ENCODE peak calls at places on chromosomes 6 and 20, in ten cellular contexts. S is fibroblast of mammary gland, P is fibroblast of lung, Y is HepG2, J is fibroblast of pulmonary artery, H is foreskin fibroblast, Z is right lobe of liver, U is right cardiac atrium, V is lower leg skin, F is AG10803. W is an unnamed sample.

GRCh38 chr6:105482227-105482839 is 79.5 kb upstream of the PREP start:
- DNase-seq in U (peak), F (peak), J (peak), S (peak), Z (no peak), P (peak), V (no peak), H (peak), Y (no peak), W (no peak)

GRCh38 chr6:153373869-153374268 is 242.8 kb upstream of the RGS17 start:
- DNase-seq in V (no peak), S (no peak), Y (no peak), P (no peak), F (no peak), U (no peak), H (no peak), J (no peak), Z (no peak), W (no peak)

GRCh38 chr6:167949121-167949684 is 48.3 kb upstream of the KIF25 start:
- DNase-seq in Z (no peak), P (no peak), H (no peak), F (no peak), U (no peak), J (no peak), Y (no peak), S (no peak), V (no peak), W (no peak)

GRCh38 chr6:28277746-28278145 is 3.6 kb upstream of the PGBD1 start:
- DNase-seq in U (no peak), F (peak), J (peak), Y (no peak), S (no peak), V (no peak), Z (no peak), H (no peak), P (peak), W (no peak)

GRCh38 chr6:9131616-9132015 is 696.3 kb upstream of the SLC35B3 start:
- DNase-seq in F (no peak), Y (no peak), S (no peak), J (no peak), Z (peak), U (no peak), V (no peak), P (peak), H (no peak), W (no peak)

GRCh38 chr6:127451388-127451787 is 7.8 kb downstream of the KIAA0408 start:
- DNase-seq in Y (no peak), H (no peak), V (no peak), J (no peak), F (no peak), S (no peak), Z (no peak), U (no peak), P (no peak), W (no peak)

GRCh38 chr20:62143976-62144825 is 632 bp downstream of the SS18L1 start:
- DNase-seq in J (peak), H (peak), F (peak), Y (peak), U (peak), P (peak), S (peak), V (no peak), Z (peak), W (peak)

GRCh38 chr6:124903797-124904196 is 58.4 kb upstream of the RNF217 start:
- DNase-seq in Y (no peak), H (no peak), V (no peak), F (no peak), Z (no peak), J (no peak), U (no peak), S (no peak), P (no peak), W (no peak)

GRCh38 chr20:58019027-58019849 is 209.2 kb downstream of the ANKRD60 start:
- DNase-seq in P (no peak), U (no peak), Z (peak), Y (no peak), H (peak), J (no peak), V (no peak), S (peak), F (peak), W (no peak)

GRCh38 chr20:48075591-48076174 is 290.4 kb upstream of the SULF2 start:
- DNase-seq in P (no peak), U (no peak), Y (no peak), J (no peak), S (no peak), V (no peak), H (peak), Z (no peak), F (peak), W (no peak)

GRCh38 chr6:137808191-137808590 is 58.9 kb upstream of the TNFAIP3 start:
- DNase-seq in H (peak), Y (peak), F (peak), Z (no peak), U (no peak), V (no peak), J (peak), S (peak), P (peak), W (no peak)

GRCh38 chr20:58213112-58213511 is 15.3 kb downstream of the ANKRD60 start:
- DNase-seq in P (no peak), S (no peak), Z (no peak), V (no peak), Y (no peak), U (no peak), J (no peak), H (peak), F (peak), W (no peak)

GRCh38 chr20:62143118-62143975 is at the start of the genes PSMA7 and SS18L1:
- DNase-seq in F (peak), P (peak), V (peak), H (peak), S (peak), Y (peak), U (peak), J (peak), Z (peak), W (peak)

GRCh38 chr6:34671801-34672656 is 24.5 kb downstream of the ILRUN start:
- DNase-seq in J (peak), S (peak), P (peak), U (peak), F (peak), Y (no peak), V (no peak), H (peak), Z (no peak), W (peak)

GRCh38 chr6:113102761-113103160 is 754.4 kb upstream of the MARCKS start:
- DNase-seq in P (peak), V (no peak), J (peak), Z (no peak), H (peak), U (no peak), F (no peak), S (peak), Y (no peak), W (no peak)

GRCh38 chr20:37231970-37232620 is 29.5 kb downstream of the GHRH start:
- DNase-seq in V (no peak), P (no peak), H (no peak), Z (peak), S (no peak), Y (no peak), J (no peak), F (no peak), U (no peak), W (no peak)

GRCh38 chr6:25462235-25462897 is 183.2 kb downstream of the CARMIL1 start:
- DNase-seq in H (no peak), F (no peak), Z (no peak), U (no peak), Y (no peak), J (no peak), P (no peak), V (no peak), S (no peak), W (no peak)

GRCh38 chr6:118252474-118252873 is 295.6 kb upstream of the PLN start:
- DNase-seq in U (no peak), V (no peak), Y (no peak), J (no peak), F (no peak), Z (no peak), P (no peak), S (no peak), H (no peak), W (peak)

GRCh38 chr6:166010585-166010984 is 157.1 kb downstream of the TBXT start:
- DNase-seq in P (no peak), H (no peak), S (no peak), U (no peak), F (no peak), V (no peak), J (no peak), Y (no peak), Z (no peak), W (no peak)

GRCh38 chr6:135047324-135047723 is 7.3 kb downstream of the HBS1L start:
- DNase-seq in U (no peak), J (no peak), F (no peak), Z (no peak), H (no peak), P (no peak), V (no peak), S (no peak), Y (no peak), W (no peak)

GRCh38 chr20:25291432-25292133 is 43.7 kb downstream of the PYGB start:
- DNase-seq in U (peak), H (no peak), F (no peak), J (no peak), P (no peak), V (no peak), Z (no peak), S (no peak), Y (no peak), W (no peak)

GRCh38 chr6:89485320-89485719 is 52.4 kb downstream of the ANKRD6 start:
- DNase-seq in H (no peak), U (no peak), F (no peak), Y (no peak), Z (no peak), S (no peak), P (no peak), V (no peak), J (no peak), W (no peak)

GRCh38 chr6:112665815-112666214 is 318.7 kb downstream of the RFPL4B start:
- DNase-seq in S (peak), P (peak), F (peak), U (no peak), H (peak), Z (no peak), Y (no peak), V (no peak), J (peak), W (no peak)

GRCh38 chr20:36871640-36872570 is 4.0 kb upstream of the TLDC2 start:
- DNase-seq in U (no peak), S (no peak), H (no peak), V (no peak), P (no peak), J (no peak), F (no peak), Z (no peak), Y (peak), W (no peak)

GRCh38 chr6:119322715-119323350 is 26.7 kb downstream of the MAN1A1 start:
- DNase-seq in U (no peak), Z (no peak), P (no peak), Y (no peak), H (no peak), J (no peak), F (no peak), S (no peak), V (no peak), W (peak)

GRCh38 chr20:30489604-30490003 is 767.9 kb upstream of the DEFB115 start:
- DNase-seq in V (no peak), J (no peak), Z (no peak), U (no peak), F (no peak), P (no peak), Y (no peak), H (no peak), S (no peak), W (no peak)

GRCh38 chr20:64063389-64064144 is 569 bp downstream of the TCEA2 start:
- DNase-seq in P (no peak), U (peak), H (peak), F (no peak), Y (no peak), J (no peak), S (no peak), V (no peak), Z (no peak), W (no peak)

GRCh38 chr6:60643870-60644269 is 1642.2 kb downstream of the KHDRBS2 start:
- DNase-seq in Y (no peak), V (no peak), S (no peak), F (no peak), P (no peak), H (no peak), Z (peak), U (no peak), J (no peak), W (no peak)

GRCh38 chr6:106426258-106426657 is 65.7 kb downstream of the CRYBG1 start:
- DNase-seq in P (no peak), V (no peak), F (no peak), J (no peak), S (no peak), Z (no peak), U (no peak), Y (no peak), H (no peak), W (no peak)

GRCh38 chr20:19992996-19993908 is 23.9 kb upstream of the NAA20 start:
- DNase-seq in J (peak), Y (peak), P (peak), V (no peak), Z (no peak), U (no peak), H (peak), S (peak), F (peak), W (no peak)

GRCh38 chr6:80382796-80383195 is 276.3 kb downstream of the BCKDHB start:
- DNase-seq in Z (no peak), P (peak), H (no peak), U (no peak), J (peak), V (no peak), F (no peak), Y (no peak), S (no peak), W (no peak)

GRCh38 chr6:152293404-152293803 is 343.8 kb downstream of the SYNE1 start:
- DNase-seq in Z (no peak), S (no peak), F (no peak), J (no peak), H (no peak), U (peak), V (no peak), Y (no peak), P (no peak), W (no peak)

GRCh38 chr6:155418017-155418749 is 37.5 kb downstream of the NOX3 start:
- DNase-seq in V (peak), H (peak), F (peak), S (peak), Y (no peak), Z (no peak), J (peak), P (peak), U (peak), W (no peak)

DNA sequence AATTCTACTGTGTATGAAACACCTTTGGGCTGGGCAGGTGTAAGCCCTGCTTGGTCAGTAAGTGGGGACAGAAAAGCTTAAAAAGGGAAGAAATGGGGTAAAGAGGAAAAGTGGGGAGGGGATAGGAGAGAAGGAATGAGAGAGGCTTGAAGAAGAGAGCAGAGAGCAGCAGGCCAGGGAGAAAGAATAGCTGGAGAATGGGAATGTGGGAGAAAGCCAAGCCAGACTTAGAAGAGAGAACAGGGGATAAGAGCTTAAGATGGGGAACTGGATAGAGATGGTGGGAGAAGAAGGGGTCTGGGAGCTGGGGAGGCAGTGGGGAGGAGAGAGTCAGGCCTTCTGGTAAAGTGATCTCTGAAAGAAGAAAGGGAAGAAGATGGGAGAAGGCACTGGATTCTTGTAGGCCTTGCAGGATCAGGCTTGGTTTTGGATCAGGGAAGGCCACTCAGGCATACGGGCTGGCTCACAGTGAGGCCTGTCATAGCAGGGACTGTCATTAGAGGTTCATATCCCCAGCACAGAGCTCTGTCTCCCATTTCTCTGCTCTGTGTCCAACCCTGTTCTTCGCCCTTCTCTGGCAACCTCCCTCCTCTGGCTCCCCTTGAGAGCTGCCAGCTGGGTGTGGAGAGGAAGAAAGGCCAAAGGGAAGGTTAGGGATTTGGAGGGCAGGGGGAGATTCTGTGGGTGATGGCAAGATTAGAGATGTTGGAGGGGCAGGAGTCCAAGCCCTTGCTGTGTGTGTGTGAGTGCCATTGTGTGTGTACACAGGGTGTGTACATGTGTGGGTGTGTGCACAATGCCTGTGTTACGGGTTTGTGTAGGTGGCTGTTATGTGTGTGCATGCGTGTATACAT is 9.3 kb downstream of the SYNGAP1 start:
- DNase-seq in Y (no peak), U (no peak), Z (no peak), S (no peak), F (no peak), P (no peak), H (no peak), J (no peak), V (no peak), W (no peak)
- H3K4me3 ChIP-seq in Y (no peak), U (no peak), Z (no peak), S (peak), F (no peak), P (no peak), H (peak), J (peak), V (no peak), W (no peak)

DNA sequence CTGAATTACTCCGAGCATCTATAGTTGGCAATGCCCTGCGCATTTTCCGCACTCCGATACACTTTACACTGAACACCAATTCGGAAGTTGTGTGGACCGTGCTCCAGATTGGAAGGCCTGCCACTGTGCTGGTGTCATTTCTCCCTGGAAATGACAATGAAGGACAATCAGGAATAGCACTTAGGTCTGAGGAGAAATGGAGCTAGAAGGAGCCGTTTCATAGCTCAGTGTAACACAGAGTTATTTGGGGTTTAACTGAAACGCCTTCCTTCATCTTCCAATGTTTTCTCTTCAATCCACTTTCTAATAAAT is 501 bp upstream of the PLA2G7 start:
- DNase-seq in V (no peak), Z (no peak), J (no peak), H (no peak), P (no peak), F (no peak), Y (no peak), S (no peak), U (no peak), W (no peak)
- H3K4me3 ChIP-seq in V (peak), Z (no peak), J (no peak), H (no peak), P (no peak), F (no peak), Y (no peak), S (peak), U (peak), W (no peak)

GRCh38 chr6:170297577-170298330 is 6.9 kb upstream of the DLL1 start:
- DNase-seq in U (no peak), P (no peak), H (no peak), Z (no peak), V (no peak), F (no peak), S (no peak), Y (no peak), J (no peak), W (no peak)

GRCh38 chr6:170296423-170296745 is 5.5 kb upstream of the DLL1 start:
- DNase-seq in U (no peak), Y (no peak), V (no peak), J (no peak), F (no peak), H (no peak), P (no peak), Z (no peak), S (no peak), W (no peak)

GRCh38 chr6:170295519-170296422 is 4.9 kb upstream of the DLL1 start:
- DNase-seq in U (no peak), P (no peak), Y (no peak), J (no peak), V (no peak), F (no peak), Z (peak), S (no peak), H (peak), W (no peak)

GRCh38 chr6:170298688-170299087 is 7.8 kb upstream of the DLL1 start:
- DNase-seq in H (no peak), Y (no peak), V (no peak), P (no peak), S (no peak), U (no peak), Z (no peak), J (no peak), F (no peak), W (no peak)

DNA sequence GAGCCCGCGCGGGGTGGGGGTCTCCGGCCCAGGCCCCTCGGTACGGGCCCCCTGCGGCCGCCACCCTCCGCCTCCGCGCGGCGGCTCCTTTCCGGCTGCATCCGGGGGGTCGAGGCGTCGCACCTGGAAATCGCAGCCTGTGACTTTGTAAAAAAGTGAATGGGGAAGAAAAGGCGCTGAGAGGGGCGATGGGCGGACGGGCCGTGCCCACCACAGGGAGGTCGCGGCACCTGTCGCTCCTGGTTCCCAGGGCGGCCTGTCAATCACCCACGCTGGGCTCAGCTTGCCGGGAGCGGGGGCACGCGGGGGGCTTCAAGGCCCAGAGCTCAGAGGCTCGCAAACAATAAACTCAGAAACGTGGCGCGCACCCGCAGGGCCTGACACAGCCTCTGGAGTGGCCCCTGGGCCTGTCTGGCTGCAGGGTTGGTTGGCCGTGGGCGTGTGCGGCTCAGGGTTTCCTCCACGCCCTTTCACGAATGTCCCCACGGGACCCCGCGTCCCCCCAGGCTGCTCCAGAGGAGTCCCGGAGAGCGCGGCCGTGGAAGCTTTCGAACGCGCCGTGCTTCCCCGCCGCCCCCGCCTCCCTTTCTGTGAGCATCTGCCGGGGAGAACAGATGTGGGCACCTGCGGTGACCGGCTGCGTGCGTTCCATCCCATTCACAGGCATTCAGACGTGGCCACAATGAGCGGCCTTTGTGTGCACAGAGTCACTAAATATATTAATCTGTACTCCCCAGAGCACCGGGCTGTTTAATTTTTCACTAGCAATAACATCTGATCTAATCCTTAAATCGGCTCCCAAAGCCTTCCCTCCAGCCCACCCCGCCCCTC is 6.1 kb upstream of the DLL1 start:
- DNase-seq in V (no peak), F (no peak), U (no peak), Z (no peak), J (no peak), Y (no peak), S (no peak), P (no peak), H (no peak), W (no peak)
- H3K4me3 ChIP-seq in V (no peak), F (no peak), U (no peak), Z (no peak), J (no peak), Y (no peak), S (no peak), P (no peak), H (no peak), W (no peak)

DNA sequence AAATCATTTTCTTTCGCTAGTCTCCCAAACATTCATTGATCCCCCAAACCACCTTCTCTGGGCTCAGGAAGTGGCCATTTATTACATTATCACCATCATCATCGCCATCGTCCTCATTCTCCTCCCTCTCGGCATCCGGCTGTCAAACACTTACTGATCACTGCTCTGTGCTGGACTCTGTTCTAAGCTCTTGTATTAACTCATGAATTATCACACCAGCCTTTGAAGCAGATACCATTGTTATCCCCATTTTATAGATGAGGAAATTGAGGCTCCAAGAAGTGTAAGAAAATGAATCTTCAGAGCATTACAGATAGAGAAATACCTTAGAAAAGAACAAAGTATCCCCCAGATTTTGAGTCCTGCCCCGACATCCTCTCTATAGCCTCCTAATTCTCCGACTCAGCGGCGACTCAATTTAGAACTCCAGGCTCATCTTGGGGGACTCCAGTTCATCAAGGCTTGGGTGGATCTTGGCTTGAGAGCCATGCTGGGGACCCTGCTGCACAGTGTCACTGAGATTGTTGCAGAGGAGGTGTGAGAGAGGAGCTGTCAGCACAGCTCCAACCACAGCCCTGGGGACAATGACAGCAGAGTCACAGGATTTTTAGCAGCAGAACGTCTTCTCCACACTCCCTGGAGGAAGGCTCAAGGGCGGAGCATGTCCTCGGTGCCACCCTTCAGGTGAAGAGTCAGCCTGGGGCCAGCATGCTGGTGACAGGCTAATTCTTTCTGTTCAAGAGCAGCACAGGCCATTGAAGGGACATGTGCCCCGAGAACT is 6.6 kb upstream of the EEF1E1 start:
- DNase-seq in Z (no peak), P (no peak), H (no peak), F (no peak), Y (no peak), V (no peak), S (no peak), U (no peak), J (no peak), W (no peak)
- H3K4me3 ChIP-seq in Z (no peak), P (no peak), H (no peak), F (no peak), Y (no peak), V (no peak), S (no peak), U (no peak), J (no peak), W (no peak)